ENCODE peak calls at places on chromosomes 5 and 9, in four cellular contexts. X, R, B and M are unnamed samples.

GRCh38 chr9:36867241-36867640 is 166.8 kb downstream of the PAX5 start:
- DNase-seq in R (no peak), B (no peak), X (no peak), M (no peak)

GRCh38 chr9:133916159-133916541 is 76.0 kb downstream of the VAV2 start:
- DNase-seq in B (no peak), R (peak; percentile 75), X (no peak), M (no peak)

GRCh38 chr9:137077758-137078693 is 709 bp downstream of the UAP1L1 start:
- DNase-seq in R (no peak), B (no peak), X (peak; percentile 13), M (no peak)

GRCh38 chr9:107137495-107138202 is 145.4 kb upstream of the RAD23B start:
- DNase-seq in X (no peak), R (no peak), B (peak; percentile 33), M (peak; percentile 50)

GRCh38 chr5:6410421-6410820 is 32.1 kb upstream of the MED10 start:
- DNase-seq in B (no peak), X (no peak), R (no peak), M (no peak)

GRCh38 chr5:37495210-37495609 is 116.1 kb downstream of the WDR70 start:
- DNase-seq in B (peak; percentile 39), R (peak; percentile 65), X (no peak), M (peak; percentile 56)

GRCh38 chr5:166562246-166562645 is 1729.2 kb upstream of the WWC1 start:
- DNase-seq in B (no peak), X (no peak), R (no peak), M (no peak)

GRCh38 chr9:109117856-109118801 is 1.6 kb downstream of the TMEM245 start:
- DNase-seq in X (no peak), B (peak; percentile 89), R (peak; percentile 83), M (peak; percentile 88)

GRCh38 chr5:10760976-10761841 is at the start of gene DAP:
- DNase-seq in B (peak; percentile 88), X (peak; percentile 92), R (peak; percentile 64), M (peak; percentile 99)

GRCh38 chr5:10760033-10760975 is 730 bp downstream of the DAP start:
- DNase-seq in X (peak; percentile 61), B (peak; percentile 59), R (peak; percentile 53), M (peak; percentile 84)

GRCh38 chr5:10761842-10762165 is 770 bp upstream of the DAP start:
- DNase-seq in R (no peak), B (peak; percentile 15), X (no peak), M (no peak)

GRCh38 chr5:10762776-10763500 is 1.9 kb upstream of the DAP start:
- DNase-seq in B (peak; percentile 62), R (no peak), X (peak; percentile 44), M (no peak)

GRCh38 chr5:10762178-10762775 is 1.2 kb upstream of the DAP start:
- DNase-seq in X (no peak), B (no peak), R (no peak), M (peak; percentile 44)
- H3K27ac ChIP-seq in X (peak overlapping the region; percentile 9), B (peak overlapping the region; percentile 99), R (no peak overlapping the region), M (no peak overlapping the region)

GRCh38 chr5:180499684-180500083 is 5.5 kb downstream of the CNOT6 start:
- DNase-seq in B (no peak), X (no peak), R (peak; percentile 12), M (no peak)
- H4K20me1 ChIP-seq in B (peaks cover 43% of the 10 kb centered on the region), X (peaks cover 7% of the 10 kb centered on the region), R (peaks cover 96% of the 10 kb centered on the region), M (peaks cover 28% of the 10 kb centered on the region)

GRCh38 chr5:149301049-149301743 is 29.5 kb downstream of the AFAP1L1 start:
- DNase-seq in B (no peak), X (no peak), R (no peak), M (no peak)
- H3K27ac ChIP-seq in B (no peak overlapping the region), X (no peak overlapping the region), R (no peak overlapping the region), M (no peak overlapping the region)

GRCh38 chr9:99108131-99108530 is 3.2 kb downstream of the TGFBR1 start:
- DNase-seq in X (no peak), R (no peak), B (no peak), M (no peak)

GRCh38 chr9:99105152-99106043 is 485 bp downstream of the TGFBR1 start:
- DNase-seq in B (peak; percentile 73), R (peak; percentile 81), X (peak; percentile 60), M (peak; percentile 50)

GRCh38 chr9:99103909-99104458 is 929 bp upstream of the TGFBR1 start:
- DNase-seq in B (peak; percentile 61), X (no peak), R (peak; percentile 32), M (peak; percentile 18)

GRCh38 chr9:99104459-99105151 is at the start of gene TGFBR1:
- DNase-seq in R (peak; percentile 77), B (peak; percentile 89), X (peak; percentile 95), M (peak; percentile 88)

DNA sequence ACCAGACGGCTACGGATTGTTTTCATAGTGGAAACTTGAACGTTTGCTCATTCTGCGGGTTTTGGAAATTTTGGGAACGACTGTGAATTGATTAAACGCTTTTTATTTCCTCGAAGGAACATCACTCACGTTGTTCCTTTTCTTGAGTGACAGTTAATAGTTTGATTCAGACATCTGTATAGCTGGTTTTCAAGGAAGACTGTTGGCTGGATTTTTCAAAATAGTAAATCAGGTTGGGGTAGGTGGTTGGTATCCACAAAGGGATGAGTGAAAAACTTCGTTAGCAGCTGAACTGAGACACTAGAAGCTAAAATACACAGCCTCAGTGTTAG is 1.1 kb downstream of the TGFBR1 start:
- DNase-seq in X (no peak), R (no peak), B (no peak), M (peak; percentile 10)
- H4K20me1 ChIP-seq in X (no peaks in the 10 kb centered on the region), R (peaks cover 50% of the 10 kb centered on the region), B (peaks cover 49% of the 10 kb centered on the region), M (peaks cover 26% of the 10 kb centered on the region)

GRCh38 chr5:132475531-132475930 is 15.0 kb downstream of the IRF1 start:
- DNase-seq in X (no peak), B (no peak), R (no peak), M (no peak)
- H3K27ac ChIP-seq in X (no peak overlapping the region), B (no peak overlapping the region), R (no peak overlapping the region), M (no peak overlapping the region)

DNA sequence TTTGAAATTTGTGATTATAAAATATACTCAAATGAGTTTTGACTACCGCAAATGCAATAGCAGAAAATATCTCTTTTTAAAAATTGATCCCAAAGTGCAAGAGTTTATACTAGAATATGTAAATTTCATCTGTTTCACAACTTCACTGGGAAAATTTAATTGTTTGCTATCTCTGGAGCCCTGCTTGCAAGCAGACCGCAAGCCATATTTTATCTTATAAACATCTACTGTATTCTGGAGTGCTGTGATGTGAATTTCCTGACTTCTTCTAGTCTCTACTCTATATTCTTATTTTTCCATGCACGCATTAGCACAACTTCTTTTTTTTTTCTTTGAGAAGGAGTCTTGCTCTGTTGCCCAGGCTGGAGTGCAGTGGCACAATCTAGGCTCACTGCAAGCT is 98.7 kb downstream of the DROSHA start:
- DNase-seq in B (no peak), R (no peak), X (no peak), M (no peak)
- H4K20me1 ChIP-seq in B (no peaks in the 10 kb centered on the region), R (no peaks in the 10 kb centered on the region), X (no peaks in the 10 kb centered on the region), M (no peaks in the 10 kb centered on the region)

GRCh38 chr5:109803854-109804253 is 114.1 kb downstream of the MAN2A1 start:
- DNase-seq in X (no peak), R (no peak), B (no peak), M (no peak)

GRCh38 chr5:109805472-109805871 is 115.7 kb downstream of the MAN2A1 start:
- DNase-seq in B (peak; percentile 33), R (no peak), X (no peak), M (no peak)

GRCh38 chr5:109805882-109806281 is 116.2 kb downstream of the MAN2A1 start:
- DNase-seq in B (no peak), X (no peak), R (no peak), M (no peak)
- H3K27ac ChIP-seq in B (peak overlapping the region; percentile 45), X (no peak overlapping the region), R (no peak overlapping the region), M (no peak overlapping the region)